ENCODE peak calls at places on chromosomes 5 and 9, in six cellular contexts. U, Y, G, K, Z and H are unnamed samples.

GRCh38 chr5:3330442-3330841 is 265.2 kb upstream of the IRX1 start:
- DNase-seq in G (no peak), Z (no peak), U (no peak), K (no peak), Y (no peak), H (no peak)

GRCh38 chr9:38278457-38278856 is 114.0 kb upstream of the ALDH1B1 start:
- DNase-seq in G (no peak), K (no peak), U (no peak), Y (no peak), Z (no peak), H (no peak)

GRCh38 chr5:168317521-168318147 is 26.2 kb downstream of the WWC1 start:
- DNase-seq in U (peak; percentile 49), Y (no peak), G (peak; percentile 62), Z (no peak), K (no peak), H (no peak)

GRCh38 chr5:176492431-176492830 is 44.2 kb downstream of the FAF2 start:
- DNase-seq in G (no peak), Z (no peak), K (no peak), Y (no peak), U (peak; percentile 35), H (no peak)

GRCh38 chr5:137158691-137159090 is 340.4 kb downstream of the SPOCK1 start:
- DNase-seq in K (no peak), G (no peak), Y (no peak), U (no peak), Z (no peak), H (no peak)

GRCh38 chr9:121331992-121332685 is 37.9 kb downstream of the STOM start:
- DNase-seq in U (no peak), G (peak; percentile 34), Y (no peak), Z (no peak), K (no peak), H (no peak)

GRCh38 chr9:98944130-98945074 is 695 bp downstream of the COL15A1 start:
- DNase-seq in K (peak; percentile 36), Y (peak; percentile 57), U (peak; percentile 36), Z (peak; percentile 79), G (no peak), H (no peak)

GRCh38 chr5:177557041-177557647 is 2.8 kb upstream of the FAM193B start:
- DNase-seq in Y (no peak), Z (no peak), U (no peak), K (no peak), G (no peak), H (peak; percentile 10)

GRCh38 chr9:110207071-110207923 is 662 bp downstream of the C9orf152 start:
- DNase-seq in Z (no peak), Y (peak; percentile 84), G (no peak), K (no peak), U (no peak), H (no peak)

GRCh38 chr5:151138114-151138513 is 19.5 kb downstream of the ANXA6 start:
- DNase-seq in Z (no peak), K (no peak), U (no peak), Y (no peak), G (no peak), H (no peak)

GRCh38 chr5:34735436-34736426 is 79.6 kb downstream of the RAI14 start:
- DNase-seq in G (peak; percentile 40), Y (no peak), K (no peak), U (no peak), Z (no peak), H (no peak)

GRCh38 chr5:22560115-22560514 is 293.0 kb downstream of the CDH12 start:
- DNase-seq in Y (no peak), Z (no peak), U (peak; percentile 17), G (no peak), K (no peak), H (no peak)

GRCh38 chr5:64958757-64959391 is 190.1 kb downstream of the CWC27 start:
- DNase-seq in Y (no peak), G (no peak), K (no peak), U (no peak), Z (no peak), H (no peak)

GRCh38 chr9:130682490-130683121 is 11.0 kb upstream of the EXOSC2 start:
- DNase-seq in Z (peak; percentile 84), Y (peak; percentile 88), K (peak; percentile 79), U (peak; percentile 88), G (peak; percentile 67), H (peak; percentile 52)

GRCh38 chr9:21144620-21145019 is 3.0 kb upstream of the IFNW1 start:
- DNase-seq in K (no peak), Z (no peak), Y (no peak), U (no peak), G (no peak), H (no peak)

GRCh38 chr5:90888511-90889324 is 330.1 kb downstream of the ADGRV1 start:
- DNase-seq in K (no peak), Y (no peak), Z (no peak), G (no peak), U (no peak), H (no peak)

GRCh38 chr9:72592501-72593403 is 71.3 kb downstream of the TMC1 start:
- DNase-seq in Y (no peak), K (no peak), Z (no peak), G (peak; percentile 63), U (peak; percentile 37), H (no peak)

GRCh38 chr5:148687427-148687826 is 33.1 kb upstream of the HTR4 start:
- DNase-seq in Y (no peak), Z (no peak), K (no peak), U (no peak), G (peak; percentile 91), H (no peak)

GRCh38 chr5:108884736-108885135 is 137.0 kb downstream of the FER start:
- DNase-seq in Y (no peak), G (peak; percentile 27), K (no peak), Z (no peak), U (no peak), H (no peak)

GRCh38 chr9:18920685-18921084 is 112.3 kb downstream of the SAXO1 start:
- DNase-seq in U (no peak), K (no peak), Y (no peak), Z (no peak), G (no peak), H (no peak)

GRCh38 chr9:27247756-27248155 is 49.2 kb downstream of the EQTN start:
- DNase-seq in Z (no peak), U (peak; percentile 42), K (no peak), G (peak; percentile 64), Y (peak; percentile 59), H (no peak)

GRCh38 chr5:140341591-140341990 is 4.8 kb downstream of the HBEGF start:
- DNase-seq in K (peak; percentile 68), G (no peak), Y (no peak), Z (peak; percentile 86), U (no peak), H (no peak)

GRCh38 chr5:143217065-143217803 is 186.3 kb downstream of the NR3C1 start:
- DNase-seq in K (no peak), G (peak; percentile 23), Y (no peak), Z (no peak), U (no peak), H (no peak)

GRCh38 chr5:94707359-94707758 is 88.9 kb downstream of the SLF1 start:
- DNase-seq in Y (no peak), K (no peak), G (no peak), U (no peak), Z (no peak), H (no peak)

GRCh38 chr5:157479166-157479565 is 19.2 kb downstream of the NIPAL4 start:
- DNase-seq in Z (no peak), U (no peak), Y (no peak), K (no peak), G (peak; percentile 67), H (no peak)

GRCh38 chr9:113274474-113275146 is 762 bp downstream of the CDC26 start:
- DNase-seq in G (peak; percentile 77), U (peak; percentile 25), K (no peak), Z (no peak), Y (no peak), H (no peak)

GRCh38 chr9:81896067-81896466 is 32.2 kb upstream of the SPATA31D4 start:
- DNase-seq in U (no peak), Z (no peak), Y (no peak), G (no peak), K (no peak), H (no peak)

GRCh38 chr5:153623906-153624765 is 133.7 kb downstream of the GRIA1 start:
- DNase-seq in Y (no peak), Z (no peak), K (no peak), G (no peak), U (no peak), H (no peak)

DNA sequence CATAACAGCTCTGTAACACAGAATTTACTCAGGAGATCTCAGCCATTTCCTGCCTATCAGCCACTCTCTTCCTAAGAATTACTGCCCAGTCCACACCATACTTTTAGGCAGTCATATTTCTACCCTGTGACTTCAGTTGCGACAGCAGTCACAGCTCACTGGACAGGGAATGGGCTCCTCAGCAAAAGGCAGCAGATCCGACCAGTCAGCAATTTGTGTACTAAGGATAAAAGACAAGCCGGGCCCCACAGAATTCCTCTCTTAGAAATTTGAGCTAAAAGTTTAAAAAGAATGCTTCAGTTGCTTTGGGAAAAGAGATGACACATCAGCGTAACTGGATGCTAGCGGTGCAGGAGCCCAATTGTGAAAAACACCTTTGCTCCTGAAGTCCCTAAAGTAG is 172.1 kb downstream of the ENC1 start:
- DNase-seq in Z (no peak), K (no peak), Y (no peak), G (no peak), U (no peak), H (no peak)
- H3K27ac ChIP-seq in Z (no peak overlapping the region), K (no peak overlapping the region), Y (no peak overlapping the region), G (no peak overlapping the region), U (no peak overlapping the region), H (no peak overlapping the region)

DNA sequence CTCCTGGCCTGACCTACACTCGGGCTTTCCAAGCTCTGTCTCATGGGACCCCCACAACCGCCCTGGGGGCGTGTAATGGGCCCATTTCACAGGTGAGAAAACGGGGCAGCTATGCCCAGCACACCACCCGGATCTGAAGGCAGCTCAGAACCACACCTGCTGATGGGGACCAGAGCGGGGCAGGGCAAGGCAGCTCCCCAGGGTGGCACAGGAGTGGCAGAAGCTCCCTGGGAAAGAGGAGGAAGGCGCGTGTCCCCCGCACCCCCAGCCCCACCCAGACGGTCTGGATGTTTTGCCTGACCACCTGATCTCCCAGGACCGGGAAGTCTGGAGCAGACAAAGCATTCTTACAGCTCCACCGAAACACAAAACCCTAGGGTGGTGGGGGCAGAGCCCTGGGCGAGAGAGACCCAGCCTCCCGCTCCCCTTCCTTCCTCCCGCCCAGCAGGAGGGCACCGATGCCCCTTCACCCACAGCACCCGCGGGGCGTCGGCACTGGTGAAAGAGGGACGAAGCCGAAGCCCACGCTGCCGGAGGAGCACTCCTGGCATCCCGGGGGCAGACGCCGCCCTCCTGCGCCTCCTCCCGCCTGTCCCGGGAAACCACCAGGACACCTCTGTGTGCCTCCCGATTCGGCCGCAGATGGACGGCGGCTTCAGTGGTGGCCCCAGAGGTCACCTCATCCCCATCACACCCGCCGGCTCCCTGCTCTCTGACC is 14.5 kb downstream of the NOTCH1 start:
- DNase-seq in K (no peak), U (no peak), G (no peak), Z (no peak), Y (no peak), H (no peak)
- H3K27ac ChIP-seq in K (peak overlapping the region; percentile 79), U (no peak overlapping the region), G (no peak overlapping the region), Z (no peak overlapping the region), Y (peak overlapping the region; percentile 77), H (no peak overlapping the region)

GRCh38 chr5:127337876-127338275 is 47.3 kb downstream of the MEGF10 start:
- DNase-seq in Z (no peak), Y (no peak), U (no peak), G (no peak), K (no peak), H (no peak)
- H3K27ac ChIP-seq in Z (no peak overlapping the region), Y (no peak overlapping the region), U (no peak overlapping the region), G (no peak overlapping the region), K (no peak overlapping the region), H (no peak overlapping the region)

GRCh38 chr5:75571547-75571946 is 39.7 kb upstream of the ANKDD1B start:
- DNase-seq in G (no peak), U (no peak), K (no peak), Z (no peak), Y (no peak), H (no peak)

GRCh38 chr5:75574791-75575190 is 36.5 kb upstream of the ANKDD1B start:
- DNase-seq in Y (no peak), U (no peak), K (no peak), G (no peak), Z (no peak), H (no peak)
- H3K27ac ChIP-seq in Y (no peak overlapping the region), U (no peak overlapping the region), K (peak overlapping the region; percentile 28), G (no peak overlapping the region), Z (peak overlapping the region; percentile 55), H (no peak overlapping the region)